ENCODE peak calls at places on chromosomes 3 and 15, in four cellular contexts. A is NCI-H1092, F is posterior vena cava, W is A549. Q is an unnamed sample.

GRCh38 chr3:195247863-195248189 is 23.1 kb downstream of the XXYLT1 start:
- DNase-seq in F (peak; percentile 28), A (no peak), W (no peak), Q (no peak)

GRCh38 chr3:46316258-46316657 is 37.7 kb upstream of the CCR2 start:
- DNase-seq in A (no peak), F (no peak), W (no peak), Q (no peak)

GRCh38 chr3:195072916-195073564 is 197.9 kb downstream of the XXYLT1 start:
- DNase-seq in W (no peak), F (peak; percentile 47), A (no peak), Q (no peak)

GRCh38 chr3:182309120-182309519 is 484.2 kb upstream of the ATP11B start:
- DNase-seq in W (no peak), F (no peak), A (no peak), Q (no peak)

GRCh38 chr15:45431502-45431901 is 53.2 kb upstream of the GATM start:
- DNase-seq in W (no peak), A (no peak), F (no peak), Q (no peak)

GRCh38 chr15:44676676-44677075 is 13.2 kb upstream of the SPG11 start:
- DNase-seq in W (no peak), A (no peak), F (no peak), Q (no peak)

GRCh38 chr3:37904614-37905047 is 43.0 kb downstream of the CTDSPL start:
- DNase-seq in W (no peak), F (no peak), A (no peak), Q (no peak)

GRCh38 chr3:14146381-14147062 is 21.7 kb downstream of the TMEM43 start:
- DNase-seq in W (no peak), A (no peak), F (peak; percentile 62), Q (no peak)

GRCh38 chr3:172310361-172310760 is 137.9 kb downstream of the GHSR start:
- DNase-seq in F (no peak), A (no peak), W (no peak), Q (no peak)

GRCh38 chr3:12943124-12944021 is 102.0 kb upstream of the RPL32 start:
- DNase-seq in F (no peak), W (no peak), A (no peak), Q (no peak)

GRCh38 chr3:49271047-49271446 is 6.0 kb downstream of the C3orf62 start:
- DNase-seq in A (no peak), F (no peak), W (no peak), Q (no peak)

GRCh38 chr3:136343446-136343845 is 93.3 kb downstream of the PCCB start:
- DNase-seq in A (no peak), F (no peak), W (peak; percentile 18), Q (no peak)

GRCh38 chr15:55526559-55527036 is 18.6 kb upstream of the DNAAF4 start:
- DNase-seq in A (peak; percentile 4), W (peak; percentile 69), F (no peak), Q (peak; percentile 38)

GRCh38 chr3:138005627-138006026 is 4.3 kb upstream of the CLDN18 start:
- DNase-seq in A (no peak), W (no peak), F (no peak), Q (no peak)

GRCh38 chr15:79450648-79451047 is 18.5 kb downstream of the MINAR1 start:
- DNase-seq in W (no peak), A (no peak), F (no peak), Q (no peak)

GRCh38 chr15:43903864-43904290 is 77.1 kb downstream of the WDR76 start:
- DNase-seq in W (peak; percentile 44), F (no peak), A (peak; percentile 55), Q (peak; percentile 67)

GRCh38 chr3:177647876-177648275 is 450.6 kb upstream of the TBL1XR1 start:
- DNase-seq in W (no peak), A (peak; percentile 15), F (no peak), Q (no peak)

GRCh38 chr15:65595960-65596359 is 15.0 kb downstream of the INTS14 start:
- DNase-seq in F (no peak), A (no peak), W (peak; percentile 53), Q (peak; percentile 18)